ENCODE peak calls at places on chromosome 7, in four cellular contexts. One of them, this sample, is unnamed.

GRCh38 chr7:142338633-142339501 is 81.0 kb upstream of the PRSS58 start:
- DNase-seq in fibroblast of lung: no peak
- DNase-seq in thoracic aorta: no peak
- DNase-seq in PC-9: peak
- DNase-seq in this sample: no peak

GRCh38 chr7:27921081-27921836 is 181.3 kb downstream of the TAX1BP1 start:
- DNase-seq in thoracic aorta: no peak
- DNase-seq in PC-9: peak
- DNase-seq in fibroblast of lung: peak
- DNase-seq in this sample: no peak

GRCh38 chr7:127831312-127832212 is 179.6 kb downstream of the SND1 start:
- DNase-seq in PC-9: no peak
- DNase-seq in fibroblast of lung: no peak
- DNase-seq in thoracic aorta: no peak
- DNase-seq in this sample: no peak

GRCh38 chr7:115851291-115851690 is 179.3 kb downstream of the TFEC start:
- DNase-seq in thoracic aorta: no peak
- DNase-seq in fibroblast of lung: peak
- DNase-seq in PC-9: peak
- DNase-seq in this sample: no peak

GRCh38 chr7:18343047-18343446 is 152.5 kb upstream of the HDAC9 start:
- DNase-seq in fibroblast of lung: no peak
- DNase-seq in PC-9: no peak
- DNase-seq in thoracic aorta: no peak
- DNase-seq in this sample: no peak

GRCh38 chr7:74292757-74293576 is 3.8 kb downstream of the CLIP2 start:
- DNase-seq in PC-9: no peak
- DNase-seq in thoracic aorta: no peak
- DNase-seq in fibroblast of lung: no peak
- DNase-seq in this sample: no peak

GRCh38 chr7:47937065-47937687 is 11.1 kb downstream of the PKD1L1 start:
- DNase-seq in PC-9: no peak
- DNase-seq in fibroblast of lung: no peak
- DNase-seq in thoracic aorta: no peak
- DNase-seq in this sample: no peak

GRCh38 chr7:112238852-112239610 is 32.5 kb downstream of the ZNF277 start:
- DNase-seq in PC-9: peak
- DNase-seq in fibroblast of lung: peak
- DNase-seq in thoracic aorta: no peak
- DNase-seq in this sample: no peak

GRCh38 chr7:7568553-7568952 is 1.9 kb downstream of the MIOS start:
- DNase-seq in thoracic aorta: no peak
- DNase-seq in fibroblast of lung: no peak
- DNase-seq in PC-9: no peak
- DNase-seq in this sample: no peak

GRCh38 chr7:91759205-91759863 is 121.2 kb downstream of the MTERF1 start:
- DNase-seq in thoracic aorta: no peak
- DNase-seq in fibroblast of lung: peak
- DNase-seq in PC-9: peak
- DNase-seq in this sample: no peak

GRCh38 chr7:130481898-130482297 is 10.0 kb upstream of the MEST start:
- DNase-seq in fibroblast of lung: peak
- DNase-seq in PC-9: no peak
- DNase-seq in thoracic aorta: no peak
- DNase-seq in this sample: no peak

DNA sequence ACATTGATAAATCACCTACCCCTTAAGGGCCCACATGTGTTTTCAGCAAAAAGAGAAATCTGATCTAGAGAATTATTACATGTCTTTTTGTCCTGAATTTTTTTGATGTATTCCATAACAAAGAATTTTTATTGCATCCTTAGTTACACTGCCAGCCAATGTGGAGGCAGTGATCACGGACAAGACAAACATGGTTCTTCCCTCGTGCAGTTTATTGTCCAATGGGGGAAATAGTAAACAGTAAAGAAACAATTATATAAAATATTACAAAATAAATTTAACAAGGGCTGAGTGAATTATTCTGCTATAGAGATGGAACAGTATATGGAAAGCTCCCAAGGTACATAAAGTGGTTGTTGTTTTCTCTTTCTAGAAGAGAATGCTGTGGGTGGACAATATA is 2.0 kb downstream of the STEAP2 start:
- DNase-seq in thoracic aorta: no peak
- DNase-seq in PC-9: no peak
- DNase-seq in fibroblast of lung: no peak
- DNase-seq in this sample: no peak
- H3K4me3 ChIP-seq in thoracic aorta: no peak
- H3K4me3 ChIP-seq in PC-9: no peak
- H3K4me3 ChIP-seq in fibroblast of lung: no peak
- H3K4me3 ChIP-seq in this sample: no peak

GRCh38 chr7:29341156-29341555 is 146.6 kb downstream of the CHN2 start:
- DNase-seq in PC-9: no peak
- DNase-seq in fibroblast of lung: no peak
- DNase-seq in thoracic aorta: no peak
- DNase-seq in this sample: no peak
- TF ChIP-seq CTCF in PC-9: no peak
- TF ChIP-seq CTCF in fibroblast of lung: no peak
- TF ChIP-seq CTCF in thoracic aorta: no peak
- TF ChIP-seq CTCF in this sample: no peak

DNA sequence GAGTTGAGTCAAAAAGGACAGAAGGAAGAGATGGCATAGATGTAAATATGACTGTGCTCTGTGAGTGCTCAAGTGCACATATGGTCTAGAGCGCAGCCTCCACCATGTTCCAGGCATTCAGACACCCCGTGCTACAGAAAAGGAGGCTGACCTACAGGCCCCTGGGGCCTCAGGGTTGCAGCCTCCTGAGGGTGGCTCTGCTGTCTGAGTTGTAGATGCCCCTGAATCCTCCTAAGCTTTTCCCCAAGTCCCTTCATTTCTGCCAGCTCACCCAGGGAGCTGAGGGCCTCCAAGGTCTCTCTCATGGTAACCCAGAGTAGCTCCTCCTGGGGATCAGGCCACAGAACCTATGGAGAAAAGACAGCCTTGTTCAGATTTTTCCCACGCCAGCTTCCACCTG is 2.7 kb downstream of the ZNF467 start:
- DNase-seq in PC-9: no peak
- DNase-seq in fibroblast of lung: no peak
- DNase-seq in thoracic aorta: no peak
- DNase-seq in this sample: no peak
- H3K4me3 ChIP-seq in PC-9: no peak
- H3K4me3 ChIP-seq in fibroblast of lung: no peak
- H3K4me3 ChIP-seq in thoracic aorta: no peak
- H3K4me3 ChIP-seq in this sample: no peak

GRCh38 chr7:24825931-24826661 is 68.8 kb upstream of the GSDME start:
- DNase-seq in fibroblast of lung: peak
- DNase-seq in thoracic aorta: no peak
- DNase-seq in PC-9: peak
- DNase-seq in this sample: no peak
- TF ChIP-seq CTCF in fibroblast of lung: no peak
- TF ChIP-seq CTCF in thoracic aorta: no peak
- TF ChIP-seq CTCF in PC-9: no peak
- TF ChIP-seq CTCF in this sample: no peak

GRCh38 chr7:88312061-88312663 is 5.5 kb upstream of the STEAP4 start:
- DNase-seq in thoracic aorta: no peak
- DNase-seq in fibroblast of lung: peak
- DNase-seq in PC-9: no peak
- DNase-seq in this sample: no peak

GRCh38 chr7:88307841-88308240 is 1.1 kb upstream of the STEAP4 start:
- DNase-seq in fibroblast of lung: no peak
- DNase-seq in PC-9: peak
- DNase-seq in thoracic aorta: no peak
- DNase-seq in this sample: no peak

GRCh38 chr7:88310950-88311674 is 4.4 kb upstream of the STEAP4 start:
- DNase-seq in fibroblast of lung: no peak
- DNase-seq in thoracic aorta: no peak
- DNase-seq in PC-9: no peak
- DNase-seq in this sample: no peak

GRCh38 chr7:88311675-88312036 is 5.0 kb upstream of the STEAP4 start:
- DNase-seq in PC-9: no peak
- DNase-seq in thoracic aorta: no peak
- DNase-seq in fibroblast of lung: no peak
- DNase-seq in this sample: no peak

GRCh38 chr7:88309845-88310244 is 3.2 kb upstream of the STEAP4 start:
- DNase-seq in fibroblast of lung: peak
- DNase-seq in thoracic aorta: no peak
- DNase-seq in PC-9: no peak
- DNase-seq in this sample: no peak
- H3K4me3 ChIP-seq in fibroblast of lung: no peak
- H3K4me3 ChIP-seq in thoracic aorta: no peak
- H3K4me3 ChIP-seq in PC-9: no peak
- H3K4me3 ChIP-seq in this sample: no peak

GRCh38 chr7:76048668-76048988 is 722 bp downstream of the MDH2 start:
- DNase-seq in fibroblast of lung: no peak
- DNase-seq in PC-9: no peak
- DNase-seq in thoracic aorta: no peak
- DNase-seq in this sample: no peak
- TF ChIP-seq CTCF in fibroblast of lung: no peak
- TF ChIP-seq CTCF in PC-9: no peak
- TF ChIP-seq CTCF in thoracic aorta: no peak
- TF ChIP-seq CTCF in this sample: no peak

GRCh38 chr7:129055861-129056464 is 1.1 kb upstream of the TNPO3 start:
- DNase-seq in PC-9: no peak
- DNase-seq in fibroblast of lung: no peak
- DNase-seq in thoracic aorta: no peak
- DNase-seq in this sample: no peak
- H3K4me3 ChIP-seq in PC-9: peak
- H3K4me3 ChIP-seq in fibroblast of lung: peak
- H3K4me3 ChIP-seq in thoracic aorta: peak
- H3K4me3 ChIP-seq in this sample: no peak

This sample was measured in esophagus squamous epithelium.